ENCODE peak calls at places on chromosome 15, in four cellular contexts. Y is H9, R is IMR-90, U is mesenchymal stem cell. X is an unnamed sample.

GRCh38 chr15:74610302-74610951 is 5.2 kb upstream of the CLK3 start:
- DNase-seq in U (peak), R (no peak), Y (no peak), X (no peak)

GRCh38 chr15:86595741-86596140 is 516.1 kb downstream of the AGBL1 start:
- DNase-seq in R (no peak), U (no peak), Y (no peak), X (no peak)

GRCh38 chr15:31391687-31392671 is 65.3 kb downstream of the KLF13 start:
- DNase-seq in U (peak), Y (peak), R (peak), X (peak)

GRCh38 chr15:67095834-67096366 is 30.5 kb downstream of the SMAD3 start:
- DNase-seq in Y (no peak), U (no peak), R (no peak), X (no peak)

GRCh38 chr15:34933432-34933975 is 36.0 kb downstream of the AQR start:
- DNase-seq in U (no peak), R (no peak), Y (no peak), X (no peak)

GRCh38 chr15:54840999-54841398 is 355.7 kb downstream of the RSL24D1 start:
- DNase-seq in Y (peak), U (no peak), R (no peak), X (no peak)

GRCh38 chr15:85035980-85036379 is 54.3 kb downstream of the PDE8A start:
- DNase-seq in Y (no peak), R (no peak), U (no peak), X (no peak)

GRCh38 chr15:33278816-33279612 is 31.8 kb upstream of the RYR3 start:
- DNase-seq in Y (peak), U (peak), R (peak), X (no peak)

GRCh38 chr15:80580107-80580506 is 115.0 kb upstream of the ABHD17C start:
- DNase-seq in U (peak), Y (peak), R (peak), X (no peak)

GRCh38 chr15:57610130-57610529 is 18.4 kb downstream of the MYZAP start:
- DNase-seq in Y (no peak), U (peak), R (peak), X (no peak)

DNA sequence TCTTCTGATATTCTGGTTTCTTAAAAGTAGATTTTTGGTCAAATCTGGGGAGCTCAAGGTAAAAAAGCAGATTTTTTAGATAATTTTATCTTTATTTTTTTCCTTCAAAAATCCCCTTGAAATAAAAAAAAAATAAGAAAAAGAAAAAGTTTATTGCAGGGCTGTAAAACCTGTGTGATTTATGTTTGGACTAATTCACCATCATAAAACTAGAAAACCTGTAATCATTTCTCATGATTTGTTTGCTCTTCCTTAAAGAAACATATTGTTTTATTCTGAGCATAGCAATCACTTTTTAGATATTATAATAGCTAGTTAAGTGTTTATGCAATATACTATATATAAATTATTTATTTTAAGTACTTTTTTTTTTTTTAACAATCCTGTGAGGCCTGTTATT is 68.0 kb downstream of the NEO1 start:
- DNase-seq in U (no peak), R (no peak), Y (no peak), X (no peak)
- H3K18ac ChIP-seq in U (no peak), R (no peak), Y (no peak), X (no peak)

GRCh38 chr15:63440756-63441155 is 59.1 kb upstream of the CA12 start:
- DNase-seq in Y (no peak), U (no peak), R (no peak), X (no peak)

GRCh38 chr15:63442080-63442479 is 60.4 kb upstream of the CA12 start:
- DNase-seq in U (no peak), R (no peak), Y (no peak), X (no peak)

GRCh38 chr15:63441266-63441665 is 59.6 kb upstream of the CA12 start:
- DNase-seq in U (no peak), Y (no peak), R (no peak), X (no peak)

GRCh38 chr15:63439536-63440264 is 58.1 kb upstream of the CA12 start:
- DNase-seq in Y (no peak), R (peak), U (no peak), X (no peak)

GRCh38 chr15:63440265-63440648 is 58.6 kb upstream of the CA12 start:
- DNase-seq in R (no peak), U (no peak), Y (no peak), X (no peak)
- H4K91ac ChIP-seq in R (no peak), U (no peak), Y (no peak), X (no peak)

DNA sequence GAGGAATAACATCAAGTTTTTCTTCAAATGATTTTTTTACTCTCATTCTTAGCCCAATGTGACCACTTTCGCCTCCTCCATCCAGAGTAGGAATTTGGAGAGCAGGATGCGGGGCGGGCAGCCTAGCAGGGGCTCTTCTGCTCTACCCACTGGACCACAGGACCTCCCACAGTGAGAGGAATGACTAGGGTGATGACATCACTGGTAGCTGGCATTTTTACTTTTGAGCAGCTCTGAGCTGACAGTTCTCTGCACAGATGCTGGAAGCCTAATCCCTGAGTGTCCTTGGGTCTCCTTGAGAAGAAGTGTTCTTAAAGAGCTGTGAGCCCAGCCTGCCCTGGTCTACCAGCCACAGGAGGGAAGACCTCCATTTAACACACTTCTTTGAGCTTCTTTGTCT is 1.4 kb upstream of the HCN4 start:
- DNase-seq in R (no peak), U (no peak), Y (no peak), X (no peak)
- H3K18ac ChIP-seq in R (no peak), U (no peak), Y (no peak), X (no peak)

DNA sequence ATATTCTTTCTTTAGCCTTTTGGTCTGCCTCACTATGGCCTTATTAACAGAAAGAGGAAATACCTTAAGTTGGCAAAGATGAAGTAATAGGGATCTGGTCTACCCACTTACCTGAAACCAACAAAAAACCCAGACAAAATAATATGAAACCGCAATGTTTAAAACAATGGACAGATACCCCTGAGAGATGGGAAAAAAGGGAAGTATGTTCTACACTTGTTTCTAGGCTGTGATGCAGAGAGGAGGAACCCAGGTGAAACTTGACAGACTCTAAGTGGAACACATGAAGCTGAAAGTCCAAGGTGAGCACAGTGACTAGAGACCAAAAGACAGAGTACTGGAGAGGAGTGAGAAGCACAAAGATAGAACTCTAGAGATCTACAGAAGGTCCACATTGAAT is 78.4 kb downstream of the NR2E3 start:
- DNase-seq in U (no peak), Y (no peak), R (no peak), X (no peak)
- H4K91ac ChIP-seq in U (no peak), Y (no peak), R (no peak), X (no peak)

GRCh38 chr15:90038639-90039095 is 37.5 kb downstream of the ZNF710 start:
- DNase-seq in Y (no peak), U (no peak), R (no peak), X (no peak)

GRCh38 chr15:90037510-90037860 is 36.4 kb downstream of the ZNF710 start:
- DNase-seq in R (peak), Y (no peak), U (peak), X (no peak)

GRCh38 chr15:90036343-90036742 is 35.2 kb downstream of the ZNF710 start:
- DNase-seq in Y (no peak), U (no peak), R (no peak), X (peak)

GRCh38 chr15:90036806-90037509 is 35.8 kb downstream of the ZNF710 start:
- DNase-seq in Y (no peak), U (no peak), R (no peak), X (no peak)

GRCh38 chr15:90037961-90038633 is 37.0 kb downstream of the ZNF710 start:
- DNase-seq in U (peak), Y (no peak), R (peak), X (no peak)
- H3K18ac ChIP-seq in U (peak), Y (no peak), R (peak), X (peak)

DNA sequence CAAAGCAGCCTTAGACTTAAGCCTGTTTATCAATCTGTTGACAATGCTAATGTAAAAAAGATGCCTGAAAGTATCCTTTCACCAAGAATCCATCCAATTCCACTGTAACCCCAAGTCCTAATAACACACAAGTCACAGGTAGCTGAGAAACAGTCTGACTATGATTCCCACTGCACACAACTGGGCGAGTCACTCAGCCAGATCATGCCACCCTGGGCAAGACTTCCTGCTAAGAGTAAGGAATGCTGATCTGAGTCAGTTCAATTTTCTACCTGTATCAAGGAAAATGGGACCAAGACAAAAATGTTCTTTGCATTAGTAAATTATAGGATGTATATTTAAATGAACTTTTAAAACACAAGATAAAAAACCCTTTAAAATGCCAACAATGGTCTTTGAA is 33.3 kb downstream of the NPTN start:
- DNase-seq in U (peak), Y (no peak), R (peak), X (no peak)
- H4K91ac ChIP-seq in U (no peak), Y (no peak), R (no peak), X (no peak)

GRCh38 chr15:40087095-40087805 is 21.4 kb downstream of the BMF start:
- DNase-seq in U (no peak), R (no peak), Y (no peak), X (no peak)
- H3K18ac ChIP-seq in U (peak), R (no peak), Y (no peak), X (peak)

DNA sequence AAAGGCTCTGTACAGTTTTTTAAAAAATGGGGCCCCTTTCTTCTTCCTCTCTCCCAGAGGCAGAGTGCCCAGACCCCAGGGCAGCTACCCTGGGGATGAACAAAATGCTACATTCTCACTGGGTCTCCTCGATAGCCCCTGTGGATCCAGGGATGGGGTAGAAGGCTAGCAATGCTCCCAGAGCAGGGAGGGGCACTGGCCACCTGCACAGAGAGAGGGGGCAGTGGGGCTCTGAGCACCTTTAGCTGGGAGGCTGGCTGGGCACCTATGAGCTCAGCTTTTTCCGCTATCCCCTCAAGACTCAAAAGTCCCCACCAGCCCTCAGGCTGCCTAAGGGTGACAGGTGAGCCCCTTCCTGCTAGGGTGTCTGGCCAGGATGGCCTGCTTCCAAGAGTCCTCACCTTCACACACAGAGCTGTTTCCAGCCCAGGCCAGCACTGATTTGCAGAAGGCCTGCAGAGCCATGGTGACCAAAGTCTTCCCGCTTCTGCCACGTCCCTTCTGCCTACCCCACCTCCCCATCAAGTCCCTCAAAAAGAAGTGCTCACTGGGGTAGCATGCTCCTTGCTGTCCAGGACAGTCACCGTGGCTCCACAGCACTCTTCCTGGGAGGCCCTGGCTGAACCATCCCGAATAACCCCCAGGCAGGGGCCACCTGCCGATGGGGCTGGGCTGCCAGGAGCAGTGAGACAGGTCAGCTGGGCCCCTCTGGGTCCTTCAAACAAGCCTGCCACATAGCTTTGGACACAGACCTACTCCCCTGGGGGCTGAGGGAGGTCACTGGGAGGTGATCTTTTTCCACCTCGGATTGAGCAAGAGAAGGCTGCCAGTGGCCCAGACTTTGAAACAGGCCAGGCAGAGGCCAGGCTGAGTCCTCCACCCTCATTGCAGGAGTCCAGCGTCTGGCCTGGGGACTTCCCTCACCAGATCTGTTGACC is 20.4 kb downstream of the BMF start:
- DNase-seq in Y (no peak), U (peak), R (no peak), X (no peak)
- H4K91ac ChIP-seq in Y (no peak), U (peak), R (peak), X (no peak)

DNA sequence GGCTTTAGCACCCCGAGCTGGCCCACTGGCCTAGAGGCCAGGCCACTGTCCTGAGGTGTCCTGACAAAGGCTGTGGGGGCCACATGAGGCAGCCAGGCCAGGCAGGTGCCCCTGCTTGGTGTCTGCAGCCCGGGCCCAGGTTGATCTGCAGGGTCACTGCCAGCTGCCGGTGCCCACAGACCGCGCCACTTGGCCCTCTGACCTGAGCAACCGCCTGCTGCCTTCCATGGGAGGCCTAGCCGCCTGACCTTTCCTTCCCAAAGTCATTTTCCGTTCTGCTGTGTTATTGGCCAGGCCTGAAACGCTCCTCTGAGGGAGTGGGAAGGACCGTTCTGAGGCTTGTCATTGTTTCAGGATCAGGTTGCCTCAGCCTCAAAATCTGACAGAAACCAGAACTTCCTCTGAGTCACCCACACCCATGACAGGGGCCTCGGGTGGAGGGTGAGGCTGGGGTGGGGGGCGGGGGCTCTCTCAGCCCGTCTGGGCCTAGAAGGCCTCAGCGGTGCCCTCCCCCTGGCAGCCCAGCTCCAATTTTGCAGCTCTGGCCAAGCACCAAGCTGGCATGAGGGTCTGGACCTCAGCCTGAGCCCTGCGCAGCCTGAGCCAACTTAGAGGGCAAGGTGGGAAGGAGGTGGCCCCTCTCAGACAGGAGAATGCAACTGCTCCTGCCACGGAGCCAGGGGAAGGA is 140.7 kb upstream of the MEF2A start:
- DNase-seq in U (peak), Y (no peak), R (peak), X (no peak)
- H3K18ac ChIP-seq in U (peak), Y (no peak), R (peak), X (peak)

DNA sequence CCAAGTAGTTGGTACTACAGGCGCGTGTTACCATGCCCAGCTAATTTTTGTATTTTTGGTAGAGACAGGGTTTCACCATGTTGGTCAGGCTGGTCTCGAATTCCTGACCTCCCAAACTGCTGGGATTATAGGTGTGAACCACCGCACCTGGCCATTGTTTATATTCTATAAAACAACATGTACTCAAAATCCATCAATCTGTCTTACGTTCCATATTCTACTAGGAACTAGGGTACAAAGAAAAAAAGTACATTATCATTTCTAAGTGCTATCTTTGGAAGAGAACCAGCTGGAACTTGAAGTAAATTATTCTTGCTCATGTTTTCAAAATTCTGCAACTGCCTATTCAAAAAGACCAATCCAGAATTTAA is 15.3 kb downstream of the SPPL2A start:
- DNase-seq in Y (no peak), R (no peak), U (no peak), X (no peak)
- H4K91ac ChIP-seq in Y (no peak), R (no peak), U (no peak), X (no peak)

X was measured in neuronal stem cell.